ENCODE peak calls at places on chromosomes 6 and 20, in five cellular contexts. D is GM23338, R is hepatocyte, E is endothelial cell of umbilical vein, B is astrocyte. V is an unnamed sample.

GRCh38 chr6:5482619-5483018 is 221.3 kb downstream of the FARS2 start:
- DNase-seq in D (no peak), R (no peak), E (no peak), B (no peak), V (no peak)

GRCh38 chr20:50427740-50428462 is 82.3 kb upstream of the PTPN1 start:
- DNase-seq in D (no peak), R (no peak), E (peak), B (peak), V (peak)

GRCh38 chr6:126376682-126377081 is 36.8 kb downstream of the CENPW start:
- DNase-seq in D (peak), R (no peak), E (no peak), B (no peak), V (no peak)

GRCh38 chr20:59055302-59055701 is 12.7 kb upstream of the PRELID3B start:
- DNase-seq in D (no peak), R (no peak), E (peak), B (no peak), V (peak)

GRCh38 chr20:57259179-57260021 is 7.0 kb downstream of the BMP7 start:
- DNase-seq in D (peak), R (no peak), E (no peak), B (no peak), V (no peak)

GRCh38 chr6:3822747-3823445 is 26.3 kb upstream of the FAM50B start:
- DNase-seq in D (no peak), R (no peak), E (peak), B (peak), V (no peak)

GRCh38 chr6:145544031-145544430 is 191.3 kb downstream of the EPM2A start:
- DNase-seq in D (no peak), R (peak), E (no peak), B (peak), V (peak)

GRCh38 chr6:23591761-23592160 is 534.3 kb upstream of the NRSN1 start:
- DNase-seq in D (peak), R (no peak), E (no peak), B (no peak), V (no peak)

GRCh38 chr20:38229376-38230252 is 30.9 kb downstream of the KIAA1755 start:
- DNase-seq in D (peak), R (no peak), E (peak), B (no peak), V (peak)

GRCh38 chr6:140979642-140980091 is 1153.1 kb upstream of the GJE1 start:
- DNase-seq in D (no peak), R (peak), E (peak), B (peak), V (peak)

GRCh38 chr6:42879372-42880239 is at the start of gene RPL7L1:
- DNase-seq in D (peak), R (peak), E (peak), B (peak), V (peak)

GRCh38 chr6:8194499-8194898 is 92.2 kb upstream of the EEF1E1 start:
- DNase-seq in D (no peak), R (no peak), E (no peak), B (peak), V (peak)

GRCh38 chr20:61146006-61146405 is 106.1 kb upstream of the CDH4 start:
- DNase-seq in D (no peak), R (no peak), E (no peak), B (no peak), V (no peak)

GRCh38 chr6:8238772-8239683 is 136.7 kb upstream of the EEF1E1 start:
- DNase-seq in D (peak), R (no peak), E (no peak), B (no peak), V (no peak)

GRCh38 chr6:71404145-71404966 is 115.7 kb downstream of the OGFRL1 start:
- DNase-seq in D (peak), R (no peak), E (peak), B (peak), V (peak)

GRCh38 chr20:57672164-57672563 is 37.7 kb downstream of the PMEPA1 start:
- DNase-seq in D (no peak), R (no peak), E (peak), B (peak), V (peak)

GRCh38 chr20:44807684-44808056 is 2.7 kb downstream of the RIMS4 start:
- DNase-seq in D (no peak), R (no peak), E (no peak), B (no peak), V (no peak)

GRCh38 chr20:44810061-44810390 is 320 bp downstream of the RIMS4 start:
- DNase-seq in D (peak), R (no peak), E (no peak), B (no peak), V (no peak)

GRCh38 chr20:44811150-44811685 is 872 bp upstream of the RIMS4 start:
- DNase-seq in D (no peak), R (no peak), E (no peak), B (no peak), V (no peak)

GRCh38 chr20:44810391-44811149 is at the start of gene RIMS4:
- DNase-seq in D (peak), R (peak), E (no peak), B (no peak), V (no peak)

GRCh38 chr20:44809380-44810060 is 826 bp downstream of the RIMS4 start:
- DNase-seq in D (peak), R (no peak), E (no peak), B (no peak), V (no peak)
- TF ChIP-seq EZH2 in D (no peak), R (peak), E (peak), B (no peak), V (peak)

GRCh38 chr6:81863123-81863522 is 110.6 kb upstream of the TENT5A start:
- DNase-seq in D (peak), R (no peak), E (no peak), B (no peak), V (no peak)
- TF ChIP-seq CTCF in D (no peak), R (no peak), E (no peak), B (no peak), V (no peak)

DNA sequence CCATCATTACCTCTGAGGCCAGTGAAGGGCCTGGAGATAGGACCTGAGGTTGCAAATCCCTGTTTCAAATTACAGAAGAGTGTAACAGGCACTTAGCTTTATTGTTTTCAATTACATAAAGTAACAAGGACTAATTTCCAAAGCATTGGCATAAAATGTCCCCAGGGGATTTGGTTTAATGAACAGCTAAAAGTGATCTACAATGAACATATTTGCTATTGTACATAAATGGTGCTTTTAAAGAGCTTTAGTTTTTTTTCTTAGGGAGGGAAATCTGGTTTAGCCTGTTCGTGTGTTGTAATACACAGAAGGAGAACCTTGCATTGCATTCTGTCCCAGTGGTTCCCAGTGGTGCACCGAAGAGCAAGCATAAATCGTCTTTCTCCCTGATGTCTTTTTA is 54.4 kb downstream of the HMGN3 start:
- DNase-seq in D (no peak), R (no peak), E (no peak), B (no peak), V (no peak)
- TF ChIP-seq EZH2 in D (no peak), R (no peak), E (no peak), B (no peak), V (no peak)

GRCh38 chr20:7272512-7272911 is 505.0 kb downstream of the BMP2 start:
- DNase-seq in D (peak), R (no peak), E (peak), B (no peak), V (peak)
- TF ChIP-seq CTCF in D (peak), R (peak), E (no peak), B (peak), V (peak)

DNA sequence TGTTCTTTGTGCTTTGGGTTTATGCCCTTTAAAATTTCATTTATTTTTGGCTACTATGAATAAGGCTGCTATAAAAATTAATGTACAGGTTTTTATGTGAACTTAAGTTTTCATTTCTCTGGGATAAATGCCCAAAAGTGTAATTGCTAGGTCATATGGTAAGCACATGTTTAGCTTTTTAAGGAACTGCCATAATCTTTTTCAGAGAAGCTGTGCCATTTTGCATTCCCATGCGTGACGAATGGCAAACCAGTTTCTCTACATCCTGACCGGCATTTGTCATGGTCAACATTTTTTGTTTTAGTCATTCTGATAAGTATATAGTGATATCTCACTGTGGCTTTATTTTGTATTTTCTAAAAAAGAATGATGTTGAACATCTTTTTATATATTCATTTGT is 236.0 kb upstream of the SGK1 start:
- DNase-seq in D (no peak), R (no peak), E (no peak), B (peak), V (peak)
- TF ChIP-seq EZH2 in D (no peak), R (no peak), E (no peak), B (no peak), V (no peak)

GRCh38 chr6:165854863-165855593 is 192.0 kb upstream of the PDE10A start:
- DNase-seq in D (no peak), R (no peak), E (no peak), B (no peak), V (no peak)

GRCh38 chr6:165854061-165854862 is 191.2 kb upstream of the PDE10A start:
- DNase-seq in D (peak), R (no peak), E (no peak), B (no peak), V (no peak)

GRCh38 chr6:165855856-165856255 is 192.8 kb upstream of the PDE10A start:
- DNase-seq in D (no peak), R (no peak), E (no peak), B (no peak), V (no peak)

GRCh38 chr6:165861226-165861625 is 198.2 kb upstream of the PDE10A start:
- DNase-seq in D (peak), R (no peak), E (no peak), B (no peak), V (no peak)

DNA sequence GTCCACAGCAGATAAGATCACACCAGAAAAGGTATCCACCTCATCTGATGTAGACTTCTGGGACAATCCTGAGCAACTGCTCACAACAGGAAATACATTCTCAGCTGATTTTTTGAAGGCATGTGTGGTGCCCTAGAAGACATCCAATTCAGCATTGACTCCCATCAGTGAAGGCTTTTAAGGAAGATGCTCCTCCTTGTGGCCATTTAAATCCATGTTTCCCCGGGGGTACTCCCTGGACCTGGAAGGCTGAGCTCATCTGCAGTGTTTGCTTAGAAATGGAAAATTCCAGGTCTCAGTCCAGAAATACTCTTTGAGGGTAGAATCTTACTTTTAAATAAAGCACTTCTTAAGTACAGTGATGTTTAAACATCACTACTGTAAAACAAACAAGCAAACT is 195.5 kb upstream of the PDE10A start:
- DNase-seq in D (peak), R (no peak), E (no peak), B (no peak), V (no peak)
- TF ChIP-seq CTCF in D (peak), R (peak), E (peak), B (no peak), V (no peak)

DNA sequence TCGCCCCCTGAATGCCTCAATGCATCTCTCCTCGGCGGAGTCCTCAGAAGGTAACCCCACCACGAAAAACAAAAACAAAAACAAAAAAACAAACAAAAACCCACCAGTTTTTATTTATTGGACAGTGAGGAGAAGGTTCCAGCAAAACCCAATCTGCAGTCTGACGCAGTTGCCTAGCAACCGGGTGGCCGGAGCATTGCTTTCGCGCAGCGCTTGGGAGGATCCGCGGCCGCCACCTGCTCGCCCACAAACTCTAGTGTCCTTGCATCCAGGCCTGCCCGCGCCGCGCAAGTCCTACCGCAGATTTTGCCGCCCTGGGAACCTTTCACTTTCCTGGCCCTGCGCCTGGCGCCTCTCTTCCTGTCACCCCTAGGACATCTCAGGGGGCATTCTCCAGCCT is 17.6 kb downstream of the TFAP2B start:
- DNase-seq in D (no peak), R (no peak), E (no peak), B (no peak), V (no peak)
- TF ChIP-seq EZH2 in D (peak), R (peak), E (no peak), B (no peak), V (no peak)

GRCh38 chr20:51489611-51490010 is 52.9 kb downstream of the NFATC2 start:
- DNase-seq in D (no peak), R (no peak), E (no peak), B (peak), V (peak)

GRCh38 chr20:51488331-51488730 is 54.2 kb downstream of the NFATC2 start:
- DNase-seq in D (no peak), R (no peak), E (no peak), B (no peak), V (peak)

GRCh38 chr20:51487525-51488279 is 54.8 kb downstream of the NFATC2 start:
- DNase-seq in D (no peak), R (peak), E (peak), B (peak), V (peak)

GRCh38 chr20:51486197-51487005 is 56.1 kb downstream of the NFATC2 start:
- DNase-seq in D (no peak), R (no peak), E (no peak), B (peak), V (no peak)

GRCh38 chr20:51487076-51487475 is 55.4 kb downstream of the NFATC2 start:
- DNase-seq in D (no peak), R (no peak), E (no peak), B (no peak), V (no peak)
- TF ChIP-seq CTCF in D (no peak), R (no peak), E (no peak), B (no peak), V (no peak)